ENCODE peak calls at places on chromosome 12, in seven cellular contexts. Y, L, F, E, N, Q and O are unnamed samples.

GRCh38 chr12:4505381-4505986 is 33.2 kb upstream of the RAD51AP1 start:
- DNase-seq in L (no peak), E (no peak), Q (no peak), N (peak), F (no peak), Y (no peak), O (no peak)

GRCh38 chr12:42921741-42922511 is 332.4 kb upstream of the PRICKLE1 start:
- DNase-seq in N (peak), F (no peak), E (no peak), Y (no peak), Q (no peak), L (no peak), O (no peak)

GRCh38 chr12:88591343-88591742 is 11.1 kb upstream of the KITLG start:
- DNase-seq in L (no peak), Q (no peak), E (no peak), N (no peak), F (no peak), Y (no peak), O (no peak)

GRCh38 chr12:111635524-111635923 is 36.4 kb upstream of the ATXN2 start:
- DNase-seq in E (no peak), Y (no peak), Q (no peak), N (no peak), F (no peak), L (no peak), O (no peak)

GRCh38 chr12:77325505-77325904 is 260.1 kb upstream of the E2F7 start:
- DNase-seq in Q (peak), Y (peak), N (no peak), E (no peak), F (no peak), L (no peak), O (peak)

GRCh38 chr12:130816055-130816454 is 23.0 kb downstream of the STX2 start:
- DNase-seq in E (no peak), N (no peak), Y (no peak), F (no peak), L (no peak), Q (peak), O (peak)

GRCh38 chr12:56990648-56991318 is 15.6 kb downstream of the ZBTB39 start:
- DNase-seq in N (no peak), Y (no peak), F (no peak), L (no peak), E (no peak), Q (no peak), O (no peak)

GRCh38 chr12:13124661-13125505 is 21.4 kb upstream of the GSG1 start:
- DNase-seq in F (no peak), Y (peak), L (no peak), N (peak), E (no peak), Q (no peak), O (no peak)

GRCh38 chr12:132151145-132151765 is 7.0 kb downstream of the NOC4L start:
- DNase-seq in N (no peak), F (no peak), L (no peak), E (no peak), Y (no peak), Q (no peak), O (no peak)

GRCh38 chr12:57452181-57452936 is 2.7 kb upstream of the INHBE start:
- DNase-seq in Q (no peak), Y (no peak), F (no peak), N (peak), L (no peak), E (no peak), O (peak)

GRCh38 chr12:6376079-6376941 is 947 bp upstream of the SCNN1A start:
- DNase-seq in F (no peak), L (no peak), Q (peak), E (peak), Y (peak), N (peak), O (peak)

GRCh38 chr12:51866762-51867161 is 18.2 kb upstream of the FIGNL2 start:
- DNase-seq in L (no peak), Q (no peak), E (no peak), Y (no peak), N (no peak), F (no peak), O (no peak)

GRCh38 chr12:48176417-48176751 is 7.1 kb upstream of the CCDC184 start:
- DNase-seq in Y (no peak), N (no peak), L (no peak), F (no peak), Q (no peak), E (no peak), O (no peak)

GRCh38 chr12:75917083-75917482 is 114.5 kb downstream of the PHLDA1 start:
- DNase-seq in Q (no peak), Y (no peak), N (no peak), E (no peak), L (no peak), F (no peak), O (no peak)

GRCh38 chr12:13924286-13924685 is 57.1 kb downstream of the GRIN2B start:
- DNase-seq in N (no peak), F (no peak), Q (no peak), L (no peak), Y (no peak), E (no peak), O (no peak)

GRCh38 chr12:106692896-106693295 is 81.6 kb upstream of the RIC8B start:
- DNase-seq in E (no peak), N (no peak), Y (no peak), L (no peak), F (no peak), Q (no peak), O (no peak)

GRCh38 chr12:82648510-82648909 is 38.2 kb upstream of the TMTC2 start:
- DNase-seq in E (no peak), Y (no peak), N (no peak), F (no peak), Q (no peak), L (no peak), O (no peak)

GRCh38 chr12:43762596-43762995 is 3.8 kb downstream of the IRAK4 start:
- DNase-seq in N (no peak), Q (no peak), F (no peak), Y (no peak), L (no peak), E (no peak), O (peak)

GRCh38 chr12:20646239-20646827 is 48.8 kb upstream of the SLCO1C1 start:
- DNase-seq in Y (peak), N (peak), Q (no peak), E (no peak), L (no peak), F (no peak), O (no peak)

GRCh38 chr12:47299586-47299985 is 219.8 kb upstream of the AMIGO2 start:
- DNase-seq in Y (no peak), Q (no peak), E (no peak), L (no peak), F (no peak), N (no peak), O (no peak)

GRCh38 chr12:65123435-65124063 is 2.4 kb upstream of the WIF1 start:
- DNase-seq in Q (no peak), Y (peak), F (peak), E (no peak), L (no peak), N (peak), O (peak)

GRCh38 chr12:42976620-42977019 is 387.1 kb upstream of the PRICKLE1 start:
- DNase-seq in F (no peak), Y (no peak), L (no peak), Q (no peak), E (no peak), N (no peak), O (no peak)

GRCh38 chr12:116996648-116997047 is 85.9 kb downstream of the FBXW8 start:
- DNase-seq in F (no peak), L (no peak), N (no peak), Y (no peak), Q (no peak), E (no peak), O (no peak)

GRCh38 chr12:116324684-116325664 is 47.5 kb upstream of the MED13L start:
- DNase-seq in E (no peak), Y (no peak), N (no peak), L (no peak), Q (no peak), F (no peak), O (no peak)

GRCh38 chr12:119691202-119691846 is 23.4 kb downstream of the PRKAB1 start:
- DNase-seq in F (no peak), E (no peak), N (no peak), Y (no peak), Q (no peak), L (no peak), O (no peak)

GRCh38 chr12:116050266-116050665 is 227.2 kb downstream of the MED13L start:
- DNase-seq in E (no peak), Y (no peak), L (no peak), N (peak), Q (no peak), F (no peak), O (no peak)

GRCh38 chr12:68094195-68094594 is 65.3 kb downstream of the IFNG start:
- DNase-seq in N (no peak), L (no peak), Q (no peak), F (no peak), Y (no peak), E (no peak), O (no peak)

GRCh38 chr12:131511803-131512564 is 198.9 kb upstream of the SFSWAP start:
- DNase-seq in F (no peak), Q (no peak), L (no peak), Y (no peak), E (no peak), N (no peak), O (no peak)

GRCh38 chr12:130796985-130797686 is 41.9 kb downstream of the STX2 start:
- DNase-seq in L (no peak), E (no peak), Y (no peak), F (peak), Q (no peak), N (no peak), O (no peak)

GRCh38 chr12:2941524-2941923 is 17.7 kb upstream of the TEAD4 start:
- DNase-seq in F (no peak), L (no peak), Y (no peak), Q (no peak), E (no peak), N (no peak), O (no peak)

GRCh38 chr12:113392988-113393579 is 10.6 kb downstream of the SDS start:
- DNase-seq in Q (peak), N (no peak), Y (peak), E (no peak), F (no peak), L (no peak), O (peak)

GRCh38 chr12:3216097-3216496 is 138.9 kb downstream of the TSPAN9 start:
- DNase-seq in F (no peak), N (no peak), Y (no peak), E (no peak), L (no peak), Q (no peak), O (no peak)

GRCh38 chr12:55019784-55020183 is at the start of gene NEUROD4:
- DNase-seq in L (no peak), F (peak), Q (peak), E (peak), Y (peak), N (peak), O (peak)

GRCh38 chr12:868722-869121 is 80.8 kb downstream of the RAD52 start:
- DNase-seq in F (no peak), Y (peak), E (no peak), L (no peak), N (no peak), Q (no peak), O (peak)

GRCh38 chr12:67431436-67432049 is 162.4 kb downstream of the CAND1 start:
- DNase-seq in Y (no peak), E (no peak), F (no peak), L (no peak), Q (no peak), N (no peak), O (no peak)

GRCh38 chr12:52254180-52254964 is 20.1 kb upstream of the KRT86 start:
- DNase-seq in L (no peak), Y (no peak), F (no peak), N (no peak), Q (no peak), E (no peak), O (peak)

GRCh38 chr12:111401167-111401605 is 4.5 kb upstream of the SH2B3 start:
- DNase-seq in Q (no peak), N (no peak), E (no peak), Y (no peak), L (no peak), F (no peak), O (no peak)

GRCh38 chr12:112198120-112198733 is 72.9 kb downstream of the TRAFD1 start:
- DNase-seq in Q (peak), E (peak), F (peak), N (peak), L (peak), Y (peak), O (peak)